ENCODE peak calls at places on chromosome X, in nine cellular contexts. T is transverse colon, X is stomach, D is prostate gland, O is esophagus muscularis mucosa, V is GM23338, Z is breast epithelium, Q is GM12878, W is K562. J is an unnamed sample. For H3K4me1, the result is how much of the 10 kb centered on the place peaks cover.

GRCh38 chrX:150408561-150408960 is 45.4 kb downstream of the MAMLD1 start:
- DNase-seq in V (no peak), Q (no peak), T (no peak), X (no peak), Z (no peak), O (no peak), D (no peak), W (no peak), J (no peak)

GRCh38 chrX:115174548-115174947 is 14.7 kb upstream of the RBMXL3 start:
- DNase-seq in O (no peak), Q (no peak), T (no peak), D (no peak), W (no peak), V (no peak), X (no peak), Z (no peak), J (no peak)

GRCh38 chrX:101595739-101596419 is 21.9 kb downstream of the ARMCX6 start:
- DNase-seq in Z (no peak), W (peak), D (peak), X (no peak), V (peak), Q (peak), T (no peak), O (no peak), J (no peak)

GRCh38 chrX:54934058-54934457 is 13.4 kb downstream of the TRO start:
- DNase-seq in X (no peak), O (no peak), Z (no peak), Q (no peak), D (no peak), V (no peak), T (no peak), W (no peak), J (no peak)

GRCh38 chrX:150475466-150475865 is 93.0 kb upstream of the MTM1 start:
- DNase-seq in O (no peak), W (no peak), V (no peak), X (no peak), T (no peak), Z (no peak), D (no peak), Q (no peak), J (no peak)

GRCh38 chrX:51956441-51956840 is 63.0 kb downstream of the MAGED1 start:
- DNase-seq in X (no peak), Z (no peak), W (no peak), T (no peak), Q (no peak), V (no peak), O (no peak), D (no peak), J (no peak)

GRCh38 chrX:13094374-13094773 is 50.0 kb upstream of the FAM9C start:
- DNase-seq in T (no peak), D (no peak), O (no peak), V (no peak), X (no peak), Q (no peak), W (no peak), Z (no peak), J (no peak)

GRCh38 chrX:45070116-45071007 is 130.3 kb downstream of the DIPK2B start:
- DNase-seq in O (no peak), V (peak), X (no peak), T (no peak), Q (peak), Z (no peak), D (no peak), W (peak), J (no peak)

GRCh38 chrX:103467870-103468269 is 51.4 kb downstream of the RAB40A start:
- DNase-seq in X (no peak), Z (no peak), O (no peak), Q (no peak), W (peak), D (no peak), T (no peak), V (no peak), J (no peak)

GRCh38 chrX:10350991-10351390 is 194.2 kb downstream of the CLCN4 start:
- DNase-seq in Z (no peak), W (no peak), D (no peak), X (no peak), O (no peak), T (no peak), Q (no peak), V (no peak), J (no peak)

GRCh38 chrX:129781134-129782014 is 1.6 kb downstream of the SASH3 start:
- DNase-seq in O (no peak), T (peak), V (no peak), Q (peak), Z (peak), D (no peak), W (no peak), X (peak), J (no peak)

GRCh38 chrX:78011846-78012245 is 42.4 kb upstream of the PGAM4 start:
- DNase-seq in V (no peak), Z (no peak), W (no peak), O (no peak), Q (no peak), D (no peak), T (no peak), X (no peak), J (no peak)

GRCh38 chrX:11450354-11450753 is 157.1 kb downstream of the AMELX start:
- DNase-seq in O (no peak), V (no peak), Q (no peak), T (no peak), W (no peak), D (no peak), Z (no peak), X (no peak), J (no peak)

GRCh38 chrX:145923376-145923775 is 105.7 kb downstream of the SLITRK2 start:
- DNase-seq in W (no peak), X (no peak), D (no peak), V (peak), T (no peak), O (no peak), Q (no peak), Z (no peak), J (no peak)

GRCh38 chrX:8647176-8647575 is 84.8 kb downstream of the ANOS1 start:
- DNase-seq in Q (no peak), W (no peak), Z (no peak), O (no peak), T (no peak), D (no peak), X (no peak), V (no peak), J (no peak)

GRCh38 chrX:68041110-68041509 is 392.2 kb downstream of the OPHN1 start:
- DNase-seq in O (no peak), Q (no peak), D (no peak), W (no peak), T (no peak), X (no peak), Z (no peak), V (peak), J (no peak)

GRCh38 chrX:11893933-11894710 is 136.1 kb downstream of the MSL3 start:
- DNase-seq in W (no peak), D (no peak), Z (no peak), Q (no peak), X (no peak), V (no peak), O (no peak), T (no peak), J (no peak)

GRCh38 chrX:13658602-13659001 is 5.7 kb downstream of the TCEANC start:
- DNase-seq in Q (no peak), X (no peak), Z (no peak), V (peak), T (no peak), D (peak), O (no peak), W (peak), J (no peak)

GRCh38 chrX:21741869-21742701 is 15.8 kb downstream of the SMPX start:
- DNase-seq in D (no peak), T (no peak), O (no peak), Q (no peak), Z (no peak), W (no peak), V (no peak), X (no peak), J (no peak)

GRCh38 chrX:49876750-49877149 is 2.5 kb upstream of the USP27X start:
- DNase-seq in T (no peak), W (peak), D (peak), V (peak), X (no peak), Q (no peak), Z (no peak), O (no peak), J (no peak)

GRCh38 chrX:121150217-121150616 is 102.8 kb downstream of the GLUD2 start:
- DNase-seq in V (no peak), Z (no peak), D (no peak), X (no peak), T (no peak), O (no peak), W (no peak), Q (no peak), J (no peak)

DNA sequence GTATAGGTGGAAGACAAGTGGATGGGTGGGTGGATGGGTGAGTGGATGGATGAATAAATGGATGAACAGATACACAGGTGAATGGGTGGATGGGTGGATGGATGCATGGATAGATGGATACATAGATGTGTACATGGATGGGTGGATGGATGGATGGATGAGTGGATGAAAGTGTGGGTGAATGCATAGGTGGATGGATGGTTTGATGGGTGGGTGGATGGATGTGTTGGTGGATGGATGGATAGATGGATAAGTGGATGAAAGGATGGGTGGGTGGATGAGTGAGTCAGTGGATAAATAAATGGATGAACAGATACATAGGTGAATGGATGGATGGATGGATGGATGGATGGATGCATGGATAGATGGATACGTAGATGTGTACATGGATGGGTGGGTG is 1.6 kb downstream of the CRLF2 start:
- DNase-seq in Z (no peak), O (no peak), V (no peak), T (no peak), Q (no peak), W (no peak), D (no peak), X (no peak), J (no peak)
- H3K4me1 ChIP-seq in Z (under half), O (under half), V (under half), T (under half), Q (under half), W (under half), D (under half), X (under half), J (under half)

GRCh38 chrX:154022716-154023115 is 3.0 kb upstream of the IRAK1 start:
- DNase-seq in Z (no peak), O (no peak), Q (no peak), T (no peak), X (no peak), V (no peak), W (no peak), D (no peak), J (no peak)

GRCh38 chrX:154022108-154022507 is 2.4 kb upstream of the IRAK1 start:
- DNase-seq in T (no peak), W (peak), D (no peak), V (no peak), X (no peak), Z (no peak), O (no peak), Q (no peak), J (no peak)

GRCh38 chrX:154020500-154021115 is 906 bp upstream of the IRAK1 start:
- DNase-seq in D (no peak), T (no peak), Q (no peak), X (no peak), W (peak), O (no peak), Z (no peak), V (no peak), J (no peak)

GRCh38 chrX:154019633-154020499 is at the start of gene IRAK1:
- DNase-seq in D (peak), X (peak), V (peak), Z (no peak), Q (no peak), O (no peak), T (peak), W (peak), J (no peak)

DNA sequence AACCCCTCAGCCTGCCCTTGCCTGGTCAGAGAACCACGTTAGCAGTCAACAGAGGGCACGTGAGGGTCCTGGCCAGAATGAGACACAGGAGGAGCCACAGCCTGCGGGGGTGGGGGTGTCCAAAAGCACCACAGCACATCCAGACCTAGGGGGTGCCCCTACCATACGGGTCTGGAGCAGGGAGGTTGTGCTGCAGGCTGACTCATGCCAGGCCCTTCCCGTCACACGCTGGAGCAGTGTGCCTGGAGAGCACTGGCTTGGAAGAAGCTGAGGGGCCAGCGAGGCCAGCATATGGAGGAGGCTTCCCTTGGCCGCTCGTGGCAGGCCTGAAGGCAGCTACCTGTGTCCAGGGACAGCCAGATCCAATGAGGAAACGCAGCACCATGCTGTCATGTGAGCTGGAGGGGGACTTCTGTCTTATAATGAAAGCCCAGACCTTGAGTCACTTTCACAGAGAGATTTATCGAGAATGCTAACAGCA is 1.5 kb upstream of the IRAK1 start:
- DNase-seq in Q (no peak), X (no peak), V (no peak), O (no peak), T (no peak), D (no peak), W (peak), Z (no peak), J (no peak)
- TF ChIP-seq POLR2AphosphoS5 in Q (no peak), X (no peak), V (no peak), O (no peak), T (no peak), D (no peak), W (no peak), Z (no peak), J (no peak)

GRCh38 chrX:46573331-46573895 is at the start of gene CHST7:
- DNase-seq in X (peak), V (peak), T (peak), D (peak), Z (peak), W (no peak), O (no peak), Q (no peak), J (peak)
- TF ChIP-seq CTCF in X (no peak), V (peak), T (no peak), D (no peak), Z (no peak), W (no peak), O (no peak), Q (peak), J (no peak)

GRCh38 chrX:136057567-136057966 is 72.3 kb downstream of the SLC9A6 start:
- DNase-seq in V (no peak), D (no peak), X (no peak), O (no peak), Z (no peak), W (no peak), Q (no peak), T (no peak), J (no peak)

GRCh38 chrX:136063340-136064079 is 78.3 kb downstream of the SLC9A6 start:
- DNase-seq in T (no peak), Q (no peak), O (no peak), Z (no peak), D (no peak), X (no peak), W (no peak), V (no peak), J (no peak)

GRCh38 chrX:136059350-136059749 is 74.1 kb downstream of the SLC9A6 start:
- DNase-seq in V (no peak), T (no peak), Z (no peak), Q (no peak), D (no peak), O (no peak), X (no peak), W (no peak), J (no peak)

GRCh38 chrX:136064661-136065043 is 79.4 kb downstream of the SLC9A6 start:
- DNase-seq in X (no peak), Z (no peak), W (no peak), T (no peak), O (no peak), Q (no peak), D (no peak), V (no peak), J (no peak)

GRCh38 chrX:136061302-136061701 is 76.1 kb downstream of the SLC9A6 start:
- DNase-seq in D (no peak), T (no peak), Z (no peak), X (no peak), W (no peak), V (no peak), O (no peak), Q (no peak), J (no peak)
- H3K4me1 ChIP-seq in D (under half), T (under half), Z (under half), X (under half), W (under half), V (under half), O (under half), Q (under half), J (under half)

GRCh38 chrX:46328133-46328532 is 217.1 kb downstream of the ZNF674 start:
- DNase-seq in T (no peak), Q (no peak), V (peak), W (no peak), D (no peak), Z (no peak), X (no peak), O (no peak), J (no peak)

GRCh38 chrX:46325312-46325877 is 219.8 kb downstream of the ZNF674 start:
- DNase-seq in O (no peak), T (no peak), X (no peak), Q (no peak), D (no peak), W (no peak), Z (peak), V (peak), J (no peak)

GRCh38 chrX:46326161-46326560 is 219.1 kb downstream of the ZNF674 start:
- DNase-seq in T (no peak), Q (no peak), O (no peak), X (no peak), W (no peak), V (peak), D (no peak), Z (no peak), J (no peak)

GRCh38 chrX:46330513-46330912 is 214.7 kb downstream of the ZNF674 start:
- DNase-seq in T (no peak), O (no peak), W (no peak), Q (no peak), V (no peak), Z (no peak), X (no peak), D (no peak), J (no peak)

DNA sequence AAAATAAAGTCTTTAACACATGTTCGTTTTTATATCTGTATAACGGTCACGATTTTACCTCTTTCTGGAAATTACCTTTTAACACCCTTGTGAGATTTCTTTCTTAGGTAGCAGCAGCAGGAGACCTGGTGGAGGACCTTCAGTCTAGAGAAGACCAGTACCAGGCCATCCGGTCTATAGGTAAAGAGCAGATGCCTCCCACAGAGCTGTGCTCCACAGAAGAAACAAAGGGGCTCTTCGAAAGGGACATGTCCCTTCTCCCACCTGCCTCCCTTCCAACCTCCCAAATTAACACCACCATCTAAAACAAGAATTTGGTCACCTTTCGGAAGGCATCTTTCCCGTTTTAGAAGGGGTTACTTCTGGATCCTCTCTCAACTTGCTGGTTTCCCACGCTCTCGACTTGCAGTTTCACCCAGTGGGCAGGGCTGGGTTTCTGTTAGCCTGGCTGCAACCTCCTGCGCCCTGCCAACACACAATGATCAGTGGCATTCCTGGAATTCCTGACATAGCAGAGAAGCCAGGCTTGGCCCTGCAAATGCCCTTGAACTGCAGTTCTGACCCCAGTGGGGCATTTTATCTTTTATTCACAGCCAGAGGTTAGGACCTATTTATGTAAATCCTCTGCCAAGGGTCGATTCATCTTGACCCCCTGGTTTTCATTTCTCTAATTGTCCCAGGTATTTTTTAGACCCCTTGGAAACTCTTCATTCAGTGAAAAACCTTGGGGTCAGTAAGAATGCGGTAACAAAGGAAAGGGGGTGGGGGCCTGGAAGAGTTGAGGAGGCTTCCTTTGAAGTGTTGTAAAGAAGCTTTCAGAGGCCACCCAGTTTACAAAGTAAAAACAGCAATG is 217.8 kb downstream of the ZNF674 start:
- DNase-seq in Q (no peak), O (no peak), T (peak), Z (peak), D (no peak), X (peak), V (peak), W (no peak), J (no peak)
- TF ChIP-seq POLR2AphosphoS5 in Q (no peak), O (no peak), T (no peak), Z (peak), D (no peak), X (peak), V (no peak), W (no peak), J (no peak)

DNA sequence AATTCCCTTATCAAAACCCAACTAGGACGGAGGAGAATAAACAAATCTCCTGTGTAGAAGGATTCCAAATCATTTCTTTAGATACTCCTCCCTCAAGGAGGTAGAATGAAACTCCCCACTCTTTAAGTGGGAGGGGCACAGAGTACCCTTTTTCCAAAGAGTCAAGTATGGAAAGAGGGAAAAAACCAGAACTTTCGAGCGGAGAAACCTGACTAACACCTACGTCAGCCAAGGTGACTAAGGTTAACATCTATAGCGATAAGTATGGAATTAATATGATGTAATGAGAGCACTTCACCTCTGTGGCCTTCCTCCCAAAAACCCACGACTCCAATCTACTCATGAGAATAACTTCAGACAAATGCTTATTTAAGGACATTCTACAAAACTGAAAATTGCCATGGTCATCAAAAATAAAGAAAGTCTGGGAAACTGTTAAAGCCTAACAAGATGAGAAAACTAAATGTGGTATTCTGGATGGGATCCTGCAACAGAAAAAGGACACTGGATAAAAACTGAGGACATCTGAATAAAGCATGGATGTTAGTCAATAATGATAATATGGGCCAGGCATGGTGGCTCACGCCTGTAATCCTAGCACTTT is 157.0 kb upstream of the MAP3K15 start:
- DNase-seq in V (no peak), Q (no peak), T (no peak), D (no peak), Z (no peak), W (no peak), O (no peak), X (no peak), J (no peak)
- TF ChIP-seq CTCF in V (no peak), Q (no peak), T (no peak), D (no peak), Z (no peak), W (no peak), O (no peak), X (no peak), J (no peak)

GRCh38 chrX:134002921-134003615 is 17.7 kb upstream of the GPC3 start:
- DNase-seq in D (no peak), V (no peak), W (no peak), Z (no peak), X (no peak), Q (no peak), T (no peak), O (no peak), J (no peak)
- H3K4me1 ChIP-seq in D (under half), V (under half), W (under half), Z (under half), X (under half), Q (under half), T (under half), O (under half), J (under half)

DNA sequence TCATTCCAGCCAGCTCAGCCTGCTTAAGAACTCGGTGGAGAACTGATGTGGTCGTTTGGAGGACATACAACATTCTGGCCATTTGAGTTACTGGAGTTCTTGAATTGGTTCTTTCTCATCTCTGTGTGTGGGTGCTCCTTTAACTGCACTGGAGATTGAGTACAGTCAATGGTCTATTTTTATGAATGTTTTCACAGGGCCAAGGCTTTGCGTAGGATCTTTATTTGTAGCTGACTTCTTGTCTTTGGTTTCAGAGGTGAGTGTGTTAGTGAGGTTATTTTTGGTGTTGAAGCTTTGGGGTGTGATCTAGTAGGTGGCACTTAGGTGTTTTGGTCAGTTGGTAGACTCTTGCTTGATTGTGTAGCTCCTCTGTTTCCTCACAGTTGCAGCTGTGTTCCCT is 288.4 kb downstream of the LHFPL1 start:
- DNase-seq in Z (no peak), W (no peak), V (no peak), O (no peak), Q (no peak), X (no peak), T (no peak), D (no peak), J (no peak)
- TF ChIP-seq POLR2AphosphoS5 in Z (no peak), W (no peak), V (no peak), O (no peak), Q (no peak), X (no peak), T (no peak), D (no peak), J (no peak)

J was measured in suprapubic skin.